ENCODE peak calls at places on chromosomes 4 and X, in seven cellular contexts. R is progenitor cell of endocrine pancreas; W is occipital lobe; V is anterior cingulate cortex; J is tibial nerve; I is activated CD4-positive, alpha-beta T cell treated with anti-CD3 and anti-CD28 coated beads, Interleukin-2, amount 50 U/mL, for 1 hour; U is A549. O is an unnamed sample.
A peak's percentile ranks its signal among the peaks of the same experiment; 100 is the strongest.

GRCh38 chrX:114127005-114127404 is 456.9 kb upstream of the HTR2C start:
- DNase-seq in J (no peak), W (no peak), R (no peak), V (no peak), I (no peak), U (no peak), O (no peak)

GRCh38 chr4:163167333-163167626 is 590 bp upstream of the NAF1 start:
- DNase-seq in W (no peak), J (peak; percentile 6), I (no peak), U (no peak), V (no peak), R (no peak), O (no peak)

GRCh38 chrX:140091276-140091886 is 126.1 kb upstream of the CXorf66 start:
- DNase-seq in V (no peak), I (peak; percentile 9), W (peak; percentile 27), J (no peak), R (peak; percentile 42), U (peak; percentile 1), O (peak; percentile 23)

GRCh38 chr4:26330186-26330787 is 9.5 kb downstream of the RBPJ start:
- DNase-seq in V (no peak), U (peak; percentile 28), R (no peak), J (peak; percentile 43), W (no peak), I (no peak), O (no peak)

GRCh38 chr4:27318740-27319139 is 458.1 kb downstream of the STIM2 start:
- DNase-seq in U (peak; percentile 4), I (peak; percentile 3), R (no peak), J (no peak), W (no peak), V (no peak), O (no peak)

GRCh38 chr4:87547016-87547708 is 18.0 kb upstream of the SPARCL1 start:
- DNase-seq in W (no peak), I (no peak), R (no peak), J (no peak), U (no peak), V (no peak), O (no peak)

GRCh38 chr4:125125256-125125655 is 189.5 kb upstream of the FAT4 start:
- DNase-seq in R (no peak), U (no peak), I (no peak), J (no peak), W (no peak), V (no peak), O (no peak)

GRCh38 chr4:132297346-132297745 is 851.7 kb upstream of the PCDH10 start:
- DNase-seq in V (no peak), U (no peak), W (no peak), R (no peak), I (no peak), J (no peak), O (no peak)

GRCh38 chr4:68319040-68319439 is 30.9 kb downstream of the YTHDC1 start:
- DNase-seq in J (no peak), R (no peak), V (no peak), U (no peak), W (no peak), I (no peak), O (no peak)

GRCh38 chrX:66676990-66677389 is 38.1 kb upstream of the EDA2R start:
- DNase-seq in I (no peak), U (no peak), R (no peak), V (no peak), J (no peak), W (no peak), O (no peak)

GRCh38 chrX:47190445-47191269 is 3.0 kb upstream of the UBA1 start:
- DNase-seq in U (peak; percentile 92), I (peak; percentile 70), J (peak; percentile 70), V (peak; percentile 84), R (peak; percentile 74), W (peak; percentile 75), O (peak; percentile 88)

GRCh38 chrX:5402461-5402860 is 826.2 kb downstream of the NLGN4X start:
- DNase-seq in V (no peak), U (no peak), I (no peak), R (no peak), J (no peak), W (no peak), O (no peak)

GRCh38 chrX:93868289-93868985 is 194.4 kb downstream of the FAM133A start:
- DNase-seq in V (no peak), U (no peak), R (no peak), W (no peak), J (no peak), I (no peak), O (no peak)

GRCh38 chrX:115894087-115894486 is 276.5 kb upstream of the AGTR2 start:
- DNase-seq in U (no peak), V (peak; percentile 54), J (no peak), I (no peak), R (no peak), W (no peak), O (no peak)

GRCh38 chrX:151821226-151821625 is 86.7 kb downstream of the CNGA2 start:
- DNase-seq in J (no peak), R (no peak), W (no peak), I (no peak), V (no peak), U (no peak), O (no peak)